ENCODE peak calls at places on chromosomes 12 and 14, in ten cellular contexts. R, N, D, V, O, Q, T, Y, S and A are unnamed samples.

GRCh38 chr14:59037620-59038019 is 150.8 kb upstream of the DAAM1 start:
- DNase-seq in Q (no peak), D (no peak), S (no peak), T (no peak), V (no peak), R (no peak), Y (no peak), O (no peak), N (no peak), A (no peak)

GRCh38 chr14:86057018-86057667 is 527.2 kb downstream of the FLRT2 start:
- DNase-seq in O (peak; percentile 12), D (no peak), S (no peak), Q (peak; percentile 4), T (peak; percentile 58), V (peak; percentile 9), R (peak; percentile 20), Y (no peak), N (no peak), A (no peak)

GRCh38 chr14:20578325-20578724 is 9.5 kb downstream of the RNASE11 start:
- DNase-seq in D (no peak), S (no peak), T (no peak), N (no peak), R (no peak), Y (no peak), V (no peak), Q (no peak), O (no peak), A (no peak)

GRCh38 chr12:90233168-90234100 is 524.8 kb upstream of the ATP2B1 start:
- DNase-seq in V (no peak), T (no peak), D (no peak), N (no peak), Y (no peak), O (no peak), S (no peak), Q (no peak), R (peak; percentile 43), A (no peak)

GRCh38 chr12:77064891-77065360 is 443 bp downstream of the E2F7 start:
- DNase-seq in V (peak; percentile 51), N (no peak), O (peak; percentile 22), R (peak; percentile 13), D (no peak), Q (peak; percentile 3), S (peak; percentile 9), Y (no peak), T (no peak), A (no peak)

GRCh38 chr12:47930634-47931033 is 25.8 kb upstream of the VDR start:
- DNase-seq in N (no peak), Y (no peak), T (no peak), R (no peak), D (no peak), O (no peak), S (no peak), V (no peak), Q (no peak), A (no peak)

GRCh38 chr12:26633591-26634210 is 199.3 kb downstream of the ITPR2 start:
- DNase-seq in Q (no peak), T (no peak), R (no peak), S (no peak), D (no peak), Y (no peak), V (no peak), N (no peak), O (no peak), A (no peak)

GRCh38 chr12:45475594-45475993 is 253.9 kb upstream of the ARID2 start:
- DNase-seq in O (no peak), N (no peak), T (no peak), V (no peak), R (no peak), D (no peak), S (no peak), Q (no peak), Y (no peak), A (no peak)

GRCh38 chr12:47068539-47068938 is 10.9 kb upstream of the PCED1B start:
- DNase-seq in V (no peak), S (no peak), R (no peak), Y (no peak), Q (no peak), O (peak; percentile 66), T (peak; percentile 44), N (no peak), D (no peak), A (no peak)

GRCh38 chr12:14454098-14454907 is 88.8 kb downstream of the ATF7IP start:
- DNase-seq in Y (no peak), V (peak; percentile 57), O (peak; percentile 32), Q (no peak), N (no peak), T (no peak), S (no peak), D (no peak), R (peak; percentile 53), A (no peak)

GRCh38 chr14:89430271-89430620 is 13.2 kb upstream of the FOXN3 start:
- DNase-seq in D (no peak), N (no peak), V (no peak), Y (no peak), O (no peak), Q (no peak), T (no peak), S (no peak), R (no peak), A (no peak)

GRCh38 chr12:114163766-114164165 is 197.6 kb upstream of the RBM19 start:
- DNase-seq in N (peak; percentile 81), S (no peak), R (peak; percentile 50), Y (no peak), V (no peak), Q (no peak), T (no peak), D (no peak), O (peak; percentile 87), A (no peak)

GRCh38 chr14:25350802-25351201 is 300.9 kb upstream of the STXBP6 start:
- DNase-seq in Q (no peak), N (no peak), O (no peak), D (no peak), S (no peak), Y (no peak), V (no peak), R (no peak), T (no peak), A (no peak)